ENCODE peak calls at places on chromosomes 12 and 14, in four cellular contexts. P is HCT116, E is GM12878, T is H1. W is an unnamed sample.

GRCh38 chr14:25150934-25151790 is 101.2 kb upstream of the STXBP6 start:
- DNase-seq in T (no peak), E (peak; percentile 1), P (peak; percentile 6), W (peak; percentile 31)

GRCh38 chr12:38664661-38665269 is 240.6 kb downstream of the CPNE8 start:
- DNase-seq in E (peak; percentile 15), T (no peak), P (peak; percentile 15), W (peak; percentile 25)

GRCh38 chr12:132173135-132174014 is 29.1 kb downstream of the NOC4L start:
- DNase-seq in T (no peak), E (no peak), P (no peak), W (no peak)

GRCh38 chr12:80763874-80764273 is 47.2 kb downstream of the MYF5 start:
- DNase-seq in P (peak; percentile 39), T (no peak), E (no peak), W (no peak)

GRCh38 chr12:89085421-89085820 is 266.9 kb downstream of the DUSP6 start:
- DNase-seq in E (no peak), T (no peak), P (no peak), W (no peak)

GRCh38 chr12:104105461-104105860 is 32.5 kb downstream of the NFYB start:
- DNase-seq in E (no peak), T (no peak), P (no peak), W (no peak)

GRCh38 chr12:56931474-56931978 is 2.7 kb downstream of the SDR9C7 start:
- DNase-seq in P (peak; percentile 19), T (no peak), E (no peak), W (peak; percentile 70)

GRCh38 chr12:49720214-49720613 is 13.0 kb upstream of the FMNL3 start:
- DNase-seq in P (no peak), E (no peak), T (no peak), W (no peak)

GRCh38 chr12:113185180-113186032 is at the start of the genes DDX54 and RITA1:
- DNase-seq in T (peak; percentile 81), P (peak; percentile 78), E (no peak), W (peak; percentile 87)

GRCh38 chr12:82857276-82857675 is 170.6 kb downstream of the TMTC2 start:
- DNase-seq in T (no peak), P (no peak), E (no peak), W (no peak)

GRCh38 chr12:120640840-120641833 is 711 bp downstream of the CABP1 start:
- DNase-seq in E (no peak), T (peak; percentile 53), P (no peak), W (peak; percentile 66)

GRCh38 chr12:41942355-41942754 is 202.3 kb downstream of the GXYLT1 start:
- DNase-seq in P (no peak), T (no peak), E (no peak), W (no peak)

GRCh38 chr12:30646821-30647220 is 48.8 kb downstream of the IPO8 start:
- DNase-seq in E (no peak), T (no peak), P (no peak), W (no peak)

GRCh38 chr12:6701078-6701768 is 608 bp upstream of the PIANP start:
- DNase-seq in T (no peak), E (no peak), P (no peak), W (no peak)

GRCh38 chr14:96624661-96625435 is 122.7 kb downstream of the PAPOLA start:
- DNase-seq in E (no peak), T (no peak), P (no peak), W (no peak)

GRCh38 chr12:122862872-122863701 is 27.8 kb downstream of the HIP1R start:
- DNase-seq in T (no peak), P (no peak), E (no peak), W (no peak)

GRCh38 chr12:108315486-108316105 is 23.5 kb downstream of the CMKLR1 start:
- DNase-seq in P (no peak), T (no peak), E (no peak), W (no peak)

GRCh38 chr12:56358836-56359532 is 923 bp downstream of the STAT2 start:
- DNase-seq in P (no peak), T (no peak), E (no peak), W (no peak)

GRCh38 chr12:13367973-13368372 is 171.4 kb downstream of the EMP1 start:
- DNase-seq in P (no peak), T (no peak), E (no peak), W (no peak)

GRCh38 chr12:28164644-28165313 is 25.5 kb upstream of the CCDC91 start:
- DNase-seq in E (no peak), P (no peak), T (no peak), W (no peak)

GRCh38 chr14:86003998-86004397 is 474.1 kb downstream of the FLRT2 start:
- DNase-seq in P (no peak), T (no peak), E (no peak), W (no peak)

GRCh38 chr12:95397566-95397965 is 76.4 kb upstream of the METAP2 start:
- DNase-seq in E (no peak), T (no peak), P (no peak), W (no peak)

GRCh38 chr12:113014565-113014964 is 36.2 kb downstream of the OAS2 start:
- DNase-seq in E (no peak), P (no peak), T (no peak), W (no peak)

GRCh38 chr14:56118611-56119181 is 485 bp downstream of the PELI2 start:
- DNase-seq in T (no peak), E (no peak), P (no peak), W (peak; percentile 12)

GRCh38 chr14:36217732-36218131 is 41.2 kb upstream of the PTCSC3 start:
- DNase-seq in E (no peak), P (no peak), T (no peak), W (no peak)

GRCh38 chr14:66094001-66094727 is 392.0 kb upstream of the CCDC196 start:
- DNase-seq in P (no peak), T (no peak), E (no peak), W (no peak)

GRCh38 chr14:95432152-95433093 is 84.0 kb downstream of the SYNE3 start:
- DNase-seq in E (no peak), T (no peak), P (no peak), W (peak; percentile 53)

GRCh38 chr12:104263580-104264358 is 39.8 kb upstream of the EID3 start:
- DNase-seq in E (no peak), T (no peak), P (no peak), W (no peak)

GRCh38 chr14:69320581-69321365 is 60.8 kb downstream of the GALNT16 start:
- DNase-seq in P (no peak), T (no peak), E (no peak), W (no peak)

GRCh38 chr14:98798099-98798498 is 473.9 kb downstream of the BCL11B start:
- DNase-seq in T (no peak), E (no peak), P (no peak), W (no peak)

GRCh38 chr12:116257213-116257612 is 20.3 kb downstream of the MED13L start:
- DNase-seq in T (no peak), P (no peak), E (no peak), W (no peak)

GRCh38 chr12:58139894-58140293 is 198.5 kb downstream of the ATP23 start:
- DNase-seq in P (no peak), E (no peak), T (no peak), W (no peak)

GRCh38 chr12:116934908-116935698 is 24.4 kb downstream of the FBXW8 start:
- DNase-seq in T (no peak), P (no peak), E (no peak), W (no peak)

GRCh38 chr12:72564120-72564519 is 291.9 kb downstream of the TRHDE start:
- DNase-seq in E (no peak), T (no peak), P (no peak), W (no peak)

GRCh38 chr12:123937707-123938600 is 34.7 kb downstream of the CCDC92 start:
- DNase-seq in P (no peak), E (no peak), T (no peak), W (no peak)
- TF ChIP-seq EGR1 in P (no peak), E (no peak), T (no peak), W (no peak)

DNA sequence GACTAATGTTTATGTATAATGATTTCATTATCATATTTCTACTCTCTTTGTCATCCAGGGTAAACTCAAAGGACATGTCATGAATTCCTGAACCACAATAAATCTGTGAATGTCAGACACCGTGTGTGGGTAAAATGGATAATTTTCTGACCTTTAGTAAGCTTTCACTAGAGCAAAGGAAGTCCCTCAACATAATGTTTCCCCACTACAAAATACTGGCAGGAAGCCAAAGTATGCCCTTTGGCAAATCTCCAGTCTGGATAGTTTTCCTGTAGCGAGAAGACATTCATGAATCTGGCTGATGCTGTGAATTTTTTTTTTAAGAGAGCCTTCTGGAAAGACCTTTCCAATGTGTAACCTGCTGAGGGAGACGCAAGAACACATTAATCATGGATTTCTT is 389.6 kb upstream of the DDHD1 start:
- DNase-seq in E (no peak), P (no peak), T (no peak), W (no peak)
- TF ChIP-seq EGR1 in E (no peak), P (no peak), T (no peak), W (no peak)

GRCh38 chr14:79809849-79810612 is 401.3 kb downstream of the DIO2 start:
- DNase-seq in T (no peak), P (no peak), E (no peak), W (no peak)
- TF ChIP-seq EGR1 in T (no peak), P (no peak), E (no peak), W (no peak)

DNA sequence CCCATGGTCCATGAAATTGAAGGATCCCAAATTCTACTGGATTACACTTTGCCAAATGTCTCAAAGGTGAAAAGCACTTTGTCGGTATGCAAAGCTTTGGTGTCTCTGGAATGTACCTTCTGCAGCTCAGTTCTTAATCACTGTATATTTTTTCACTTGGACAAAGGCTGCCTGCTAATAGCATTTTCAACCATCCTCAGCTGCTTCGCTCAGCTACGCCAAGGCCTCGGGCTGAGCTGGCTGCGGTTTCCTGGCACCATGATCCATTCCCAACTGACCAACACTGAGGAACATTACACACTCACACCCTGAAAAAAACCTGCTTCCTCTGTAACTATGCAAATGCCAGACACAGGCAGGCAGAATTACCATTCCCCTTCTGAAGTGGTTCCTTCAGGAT is 335.2 kb downstream of the DPF3 start:
- DNase-seq in T (no peak), P (no peak), E (no peak), W (no peak)
- TF ChIP-seq EGR1 in T (no peak), P (no peak), E (no peak), W (no peak)

DNA sequence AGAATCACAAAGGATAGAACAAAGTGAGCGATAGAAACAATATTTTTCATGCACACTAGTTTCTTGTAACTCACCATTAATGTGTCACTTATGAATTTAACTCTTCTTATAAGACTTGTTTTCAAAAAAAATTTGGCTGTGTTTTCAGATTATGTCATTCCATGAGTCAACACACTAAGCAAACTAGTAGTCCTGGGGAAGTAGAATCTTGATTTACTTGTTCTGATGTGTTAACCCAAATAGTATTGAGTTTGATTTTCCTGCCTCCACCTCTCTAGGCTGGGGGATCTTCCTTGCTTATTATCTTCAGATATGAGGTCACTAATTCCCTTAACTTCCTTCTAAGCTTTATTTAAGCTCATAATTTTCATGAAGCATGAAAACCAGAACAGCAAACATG is 151.0 kb upstream of the SEL1L start:
- DNase-seq in E (no peak), P (no peak), T (no peak), W (no peak)
- TF ChIP-seq EGR1 in E (no peak), P (no peak), T (no peak), W (no peak)

DNA sequence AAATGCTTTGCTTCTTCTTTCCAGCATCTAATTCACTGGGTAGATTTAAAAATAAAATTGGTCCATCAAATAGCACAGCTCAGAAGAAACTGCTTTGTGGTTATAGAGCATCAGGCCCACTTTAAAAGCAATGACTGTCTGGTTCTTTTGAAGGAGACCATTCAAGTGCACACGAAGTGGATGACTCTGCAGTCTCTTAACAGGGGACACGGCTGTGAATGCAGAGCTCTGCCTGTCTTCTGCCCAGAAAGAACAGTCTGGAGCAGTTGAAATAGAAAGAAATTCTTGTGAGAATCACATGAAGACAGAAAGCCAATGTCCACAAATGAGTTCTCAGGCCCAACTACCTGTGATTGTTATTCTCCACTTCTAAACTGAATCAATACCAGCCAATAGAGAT is 138.7 kb upstream of the PLEKHA5 start:
- DNase-seq in P (no peak), T (no peak), E (no peak), W (no peak)
- TF ChIP-seq EGR1 in P (no peak), T (no peak), E (no peak), W (no peak)

GRCh38 chr12:10235761-10236631 is 23.3 kb downstream of the GABARAPL1 start:
- DNase-seq in T (no peak), E (no peak), P (peak; percentile 31), W (peak; percentile 41)
- TF ChIP-seq EGR1 in T (no peak), E (no peak), P (no peak), W (no peak)